ENCODE peak calls at places on chromosomes 2 and 18, in six cellular contexts. One of them, this sample, is unnamed. For H3K9me3 and H3K27me3, the result is how much of the 10 kb centered on the place peaks cover.

GRCh38 chr18:49959176-49959575 is 145.8 kb upstream of the ACAA2 start:
- DNase-seq in right atrium auricular region: no peak
- DNase-seq in aorta: no peak
- DNase-seq in GM23248: no peak
- DNase-seq in breast epithelium: no peak
- DNase-seq in tibial artery: no peak
- DNase-seq in this sample: no peak

GRCh38 chr2:38691994-38692393 is 26.1 kb downstream of the GALM start:
- DNase-seq in right atrium auricular region: no peak
- DNase-seq in GM23248: no peak
- DNase-seq in tibial artery: no peak
- DNase-seq in breast epithelium: no peak
- DNase-seq in aorta: no peak
- DNase-seq in this sample: no peak

GRCh38 chr18:13540783-13541182 is 185.6 kb downstream of the FAM210A start:
- DNase-seq in breast epithelium: no peak
- DNase-seq in aorta: no peak
- DNase-seq in right atrium auricular region: peak
- DNase-seq in tibial artery: no peak
- DNase-seq in GM23248: no peak
- DNase-seq in this sample: no peak

GRCh38 chr2:172823451-172823850 is 87.8 kb downstream of the RAPGEF4 start:
- DNase-seq in tibial artery: no peak
- DNase-seq in breast epithelium: no peak
- DNase-seq in aorta: no peak
- DNase-seq in right atrium auricular region: no peak
- DNase-seq in GM23248: no peak
- DNase-seq in this sample: no peak

GRCh38 chr2:65133626-65134025 is 3.7 kb upstream of the RAB1A start:
- DNase-seq in tibial artery: no peak
- DNase-seq in right atrium auricular region: no peak
- DNase-seq in breast epithelium: no peak
- DNase-seq in GM23248: no peak
- DNase-seq in aorta: no peak
- DNase-seq in this sample: no peak

GRCh38 chr2:222862068-222862914 is 1.5 kb downstream of the ACSL3 start:
- DNase-seq in GM23248: peak
- DNase-seq in right atrium auricular region: no peak
- DNase-seq in breast epithelium: no peak
- DNase-seq in aorta: no peak
- DNase-seq in tibial artery: no peak
- DNase-seq in this sample: no peak

GRCh38 chr2:26807788-26808460 is 22.1 kb downstream of the CENPA start:
- DNase-seq in right atrium auricular region: no peak
- DNase-seq in tibial artery: no peak
- DNase-seq in aorta: no peak
- DNase-seq in GM23248: peak
- DNase-seq in breast epithelium: no peak
- DNase-seq in this sample: no peak

GRCh38 chr2:15174567-15174966 is 386.6 kb downstream of the NBAS start:
- DNase-seq in right atrium auricular region: no peak
- DNase-seq in tibial artery: no peak
- DNase-seq in GM23248: no peak
- DNase-seq in aorta: no peak
- DNase-seq in breast epithelium: no peak
- DNase-seq in this sample: no peak

GRCh38 chr2:138012082-138012481 is 47.8 kb downstream of the HNMT start:
- DNase-seq in aorta: no peak
- DNase-seq in tibial artery: no peak
- DNase-seq in right atrium auricular region: no peak
- DNase-seq in breast epithelium: no peak
- DNase-seq in GM23248: no peak
- DNase-seq in this sample: no peak

GRCh38 chr2:69954069-69954468 is 7.4 kb downstream of the ASPRV1 start:
- DNase-seq in aorta: no peak
- DNase-seq in breast epithelium: no peak
- DNase-seq in GM23248: no peak
- DNase-seq in tibial artery: no peak
- DNase-seq in right atrium auricular region: no peak
- DNase-seq in this sample: no peak

GRCh38 chr2:69958480-69958879 is 3.0 kb downstream of the ASPRV1 start:
- DNase-seq in right atrium auricular region: no peak
- DNase-seq in aorta: no peak
- DNase-seq in breast epithelium: no peak
- DNase-seq in GM23248: no peak
- DNase-seq in tibial artery: peak
- DNase-seq in this sample: no peak

GRCh38 chr2:69957970-69958369 is 3.5 kb downstream of the ASPRV1 start:
- DNase-seq in breast epithelium: no peak
- DNase-seq in right atrium auricular region: no peak
- DNase-seq in aorta: no peak
- DNase-seq in tibial artery: peak
- DNase-seq in GM23248: no peak
- DNase-seq in this sample: no peak

GRCh38 chr2:69955029-69955428 is 6.4 kb downstream of the ASPRV1 start:
- DNase-seq in right atrium auricular region: no peak
- DNase-seq in breast epithelium: no peak
- DNase-seq in tibial artery: peak
- DNase-seq in GM23248: peak
- DNase-seq in aorta: no peak
- DNase-seq in this sample: peak

DNA sequence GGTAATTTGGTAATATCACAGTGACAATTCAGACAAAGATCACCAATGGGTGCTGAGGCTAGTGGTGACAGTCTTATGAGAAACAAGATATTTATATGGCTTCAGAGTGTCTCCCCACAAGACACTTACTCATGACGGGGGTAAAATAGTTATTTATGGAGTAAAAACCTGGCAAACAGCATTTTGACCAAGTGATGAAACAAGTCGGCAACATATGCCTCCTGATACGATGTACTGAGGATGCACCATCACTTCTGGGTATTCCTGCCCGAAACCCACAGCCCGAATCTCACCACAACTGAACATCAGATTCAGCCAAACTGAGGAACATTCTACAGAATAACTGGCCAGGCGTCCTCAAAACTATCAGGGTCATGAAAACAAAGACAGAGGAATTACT is 4.9 kb downstream of the ASPRV1 start:
- DNase-seq in breast epithelium: no peak
- DNase-seq in tibial artery: peak
- DNase-seq in GM23248: no peak
- DNase-seq in right atrium auricular region: no peak
- DNase-seq in aorta: no peak
- DNase-seq in this sample: no peak
- H3K9me3 ChIP-seq in breast epithelium: under half
- H3K9me3 ChIP-seq in tibial artery: under half
- H3K9me3 ChIP-seq in GM23248: under half
- H3K9me3 ChIP-seq in right atrium auricular region: under half
- H3K9me3 ChIP-seq in aorta: under half
- H3K9me3 ChIP-seq in this sample: under half

DNA sequence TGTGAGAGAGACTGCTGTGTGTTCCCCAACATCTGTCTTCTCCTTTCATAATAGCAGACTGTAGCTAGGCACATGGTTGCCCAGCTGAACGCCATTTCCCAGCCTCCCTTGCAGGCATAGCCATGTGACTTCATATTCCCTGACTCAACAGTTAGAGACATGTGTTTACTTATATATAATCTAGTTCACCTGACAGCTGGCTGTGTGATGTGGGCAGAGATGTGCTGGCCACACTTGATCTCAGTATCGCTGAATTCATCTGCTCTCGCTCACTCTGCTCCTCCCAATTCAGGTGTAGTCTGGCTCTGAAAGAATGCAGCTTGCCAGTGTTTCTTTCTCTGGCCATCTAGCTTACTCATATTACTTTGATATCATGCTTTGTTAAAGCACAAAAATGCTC is 52.3 kb upstream of the SEC11C start:
- DNase-seq in breast epithelium: no peak
- DNase-seq in tibial artery: no peak
- DNase-seq in GM23248: no peak
- DNase-seq in right atrium auricular region: no peak
- DNase-seq in aorta: no peak
- DNase-seq in this sample: no peak
- H3K27me3 ChIP-seq in breast epithelium: under half
- H3K27me3 ChIP-seq in tibial artery: under half
- H3K27me3 ChIP-seq in GM23248: under half
- H3K27me3 ChIP-seq in right atrium auricular region: under half
- H3K27me3 ChIP-seq in aorta: under half
- H3K27me3 ChIP-seq in this sample: under half

DNA sequence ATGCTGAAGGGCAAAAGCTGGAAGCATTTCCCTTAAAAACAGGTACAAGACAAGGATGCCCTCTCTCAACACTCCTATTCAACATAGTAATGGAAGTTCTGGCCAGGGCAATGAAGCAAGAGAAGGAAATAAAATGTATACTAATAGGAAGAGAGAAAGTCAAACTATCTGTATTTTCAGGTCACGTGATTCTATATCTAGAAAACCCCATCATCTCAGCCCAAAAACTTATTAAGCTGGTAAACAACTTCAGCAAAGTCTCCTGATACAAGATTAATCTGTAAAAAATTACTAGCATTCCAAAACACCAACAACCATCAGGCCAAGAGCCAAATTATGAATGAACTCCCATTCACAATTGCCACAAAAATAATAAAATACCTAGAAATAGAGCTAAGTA is 213.2 kb upstream of the CNTNAP5 start:
- DNase-seq in aorta: no peak
- DNase-seq in right atrium auricular region: no peak
- DNase-seq in tibial artery: no peak
- DNase-seq in GM23248: no peak
- DNase-seq in breast epithelium: no peak
- DNase-seq in this sample: no peak
- H3K9me3 ChIP-seq in aorta: under half
- H3K9me3 ChIP-seq in right atrium auricular region: under half
- H3K9me3 ChIP-seq in tibial artery: under half
- H3K9me3 ChIP-seq in GM23248: under half
- H3K9me3 ChIP-seq in breast epithelium: under half
- H3K9me3 ChIP-seq in this sample: under half

DNA sequence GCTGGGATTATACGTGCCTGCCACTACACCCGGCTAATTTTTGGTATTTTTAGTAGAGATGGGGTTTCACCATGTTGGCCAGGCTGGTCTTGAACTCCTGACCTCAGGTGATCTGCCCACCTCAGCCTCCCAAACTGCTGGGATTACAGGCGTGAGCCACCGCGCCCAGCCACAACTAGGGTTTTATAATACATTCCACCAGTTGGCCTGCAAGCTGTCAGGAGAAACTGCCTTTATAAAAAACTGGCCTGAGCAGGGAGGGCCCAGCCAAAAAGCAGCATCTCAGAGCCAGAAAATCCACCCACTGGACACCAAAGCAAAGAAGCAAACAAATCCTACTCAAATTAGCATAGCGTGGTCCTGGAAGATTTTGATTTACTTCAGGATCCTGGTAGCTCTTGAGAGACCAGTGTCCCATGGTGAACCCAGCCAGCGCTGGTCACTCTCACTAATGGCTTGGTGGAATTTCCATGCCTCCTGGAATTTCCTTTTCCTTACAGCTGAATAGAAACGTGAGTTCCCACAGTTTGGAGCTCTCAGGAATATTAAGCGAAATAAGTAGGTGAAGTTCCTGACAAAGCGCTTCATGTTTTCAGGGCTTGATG is 60.0 kb upstream of the PXDN start:
- DNase-seq in tibial artery: no peak
- DNase-seq in GM23248: no peak
- DNase-seq in right atrium auricular region: no peak
- DNase-seq in aorta: no peak
- DNase-seq in breast epithelium: no peak
- DNase-seq in this sample: no peak
- H3K27me3 ChIP-seq in tibial artery: under half
- H3K27me3 ChIP-seq in GM23248: under half
- H3K27me3 ChIP-seq in right atrium auricular region: under half
- H3K27me3 ChIP-seq in aorta: under half
- H3K27me3 ChIP-seq in breast epithelium: under half
- H3K27me3 ChIP-seq in this sample: under half

DNA sequence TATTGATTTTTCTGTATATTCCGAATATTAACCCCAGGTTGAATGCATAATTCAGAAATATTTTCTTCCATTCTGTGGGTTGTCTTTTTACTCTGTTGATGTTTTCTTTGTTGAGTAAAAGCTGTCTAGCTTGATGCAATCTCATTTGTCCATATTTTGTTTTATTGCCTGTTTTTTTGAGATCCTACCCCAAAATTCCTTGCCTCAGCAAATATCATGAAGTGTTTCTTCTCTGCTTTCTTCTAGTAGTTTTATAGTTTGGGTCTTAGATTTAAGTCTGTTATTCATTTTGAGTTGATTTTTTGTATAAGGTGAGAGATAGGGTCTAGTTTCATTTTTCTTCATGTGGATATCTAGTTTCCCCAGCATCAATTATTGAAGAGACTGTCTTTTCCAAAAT is 467.9 kb upstream of the GCFC2 start:
- DNase-seq in breast epithelium: no peak
- DNase-seq in right atrium auricular region: no peak
- DNase-seq in aorta: no peak
- DNase-seq in tibial artery: no peak
- DNase-seq in GM23248: no peak
- DNase-seq in this sample: no peak
- H3K9me3 ChIP-seq in breast epithelium: under half
- H3K9me3 ChIP-seq in right atrium auricular region: under half
- H3K9me3 ChIP-seq in aorta: under half
- H3K9me3 ChIP-seq in tibial artery: under half
- H3K9me3 ChIP-seq in GM23248: under half
- H3K9me3 ChIP-seq in this sample: under half

GRCh38 chr18:26549103-26549485 is 741 bp upstream of the KCTD1 start:
- DNase-seq in breast epithelium: peak
- DNase-seq in tibial artery: no peak
- DNase-seq in right atrium auricular region: no peak
- DNase-seq in aorta: peak
- DNase-seq in GM23248: peak
- DNase-seq in this sample: peak

GRCh38 chr18:26546875-26547301 is 1.5 kb downstream of the KCTD1 start:
- DNase-seq in breast epithelium: no peak
- DNase-seq in aorta: peak
- DNase-seq in GM23248: no peak
- DNase-seq in tibial artery: no peak
- DNase-seq in right atrium auricular region: no peak
- DNase-seq in this sample: no peak

GRCh38 chr18:26548144-26549102 is at the start of gene KCTD1:
- DNase-seq in tibial artery: peak
- DNase-seq in GM23248: peak
- DNase-seq in breast epithelium: peak
- DNase-seq in aorta: peak
- DNase-seq in right atrium auricular region: peak
- DNase-seq in this sample: peak

GRCh38 chr18:26546170-26546874 is 2.0 kb downstream of the KCTD1 start:
- DNase-seq in GM23248: no peak
- DNase-seq in tibial artery: no peak
- DNase-seq in breast epithelium: no peak
- DNase-seq in right atrium auricular region: no peak
- DNase-seq in aorta: no peak
- DNase-seq in this sample: no peak

GRCh38 chr18:26547302-26548143 is 830 bp downstream of the KCTD1 start:
- DNase-seq in tibial artery: peak
- DNase-seq in right atrium auricular region: peak
- DNase-seq in breast epithelium: peak
- DNase-seq in aorta: peak
- DNase-seq in GM23248: peak
- DNase-seq in this sample: peak
- H3K27me3 ChIP-seq in tibial artery: under half
- H3K27me3 ChIP-seq in right atrium auricular region: under half
- H3K27me3 ChIP-seq in breast epithelium: under half
- H3K27me3 ChIP-seq in aorta: under half
- H3K27me3 ChIP-seq in GM23248: under half
- H3K27me3 ChIP-seq in this sample: under half